ENCODE peak calls at places on chromosomes 13 and 19, in ten cellular contexts. C is left ventricle myocardium inferior; K is right cardiac atrium; X is esophagus squamous epithelium; S is kidney epithelial cell; D is gastrocnemius medialis; A is uterus; B is PC-3; E is hepatocyte; P is naive thymus-derived CD4-positive, alpha-beta T cell. Y is an unnamed sample.

GRCh38 chr13:77028202-77028601 is 1.2 kb upstream of the FBXL3 start:
- DNase-seq in K (no peak), A (peak), E (peak), C (no peak), B (no peak), X (no peak), P (no peak), S (no peak), D (peak), Y (no peak)

GRCh38 chr19:10431943-10432735 is 11.8 kb downstream of the PDE4A start:
- DNase-seq in A (peak), D (peak), X (no peak), K (peak), E (peak), C (peak), B (peak), P (peak), S (no peak), Y (peak)

GRCh38 chr13:41463823-41464602 is 6.7 kb downstream of the RGCC start:
- DNase-seq in E (no peak), A (no peak), K (no peak), P (peak), C (no peak), X (no peak), B (no peak), D (no peak), S (no peak), Y (no peak)

GRCh38 chr19:55080121-55080914 is 4.6 kb downstream of the EPS8L1 start:
- DNase-seq in S (no peak), B (no peak), A (peak), D (no peak), P (peak), C (peak), X (no peak), K (peak), E (peak), Y (peak)

GRCh38 chr19:10291554-10292205 is 1.9 kb downstream of the ICAM5 start:
- DNase-seq in D (no peak), A (no peak), K (no peak), P (no peak), B (no peak), C (no peak), S (no peak), X (no peak), E (no peak), Y (no peak)

GRCh38 chr19:40872209-40872608 is 9.8 kb downstream of the CYP2A7 start:
- DNase-seq in E (no peak), A (no peak), K (no peak), C (no peak), X (no peak), D (no peak), P (no peak), B (no peak), S (no peak), Y (no peak)

GRCh38 chr13:109481046-109481445 is 305.3 kb downstream of the IRS2 start:
- DNase-seq in X (no peak), K (no peak), D (no peak), E (peak), B (no peak), P (no peak), C (no peak), S (no peak), A (no peak), Y (no peak)

GRCh38 chr13:38223093-38223492 is 126.6 kb upstream of the UFM1 start:
- DNase-seq in K (no peak), E (peak), S (no peak), A (no peak), X (no peak), D (no peak), B (peak), P (no peak), C (no peak), Y (no peak)

GRCh38 chr13:47397739-47398138 is 500.9 kb upstream of the HTR2A start:
- DNase-seq in S (no peak), D (no peak), P (no peak), K (no peak), C (no peak), A (no peak), B (peak), X (no peak), E (peak), Y (no peak)

GRCh38 chr19:43362745-43363144 is 9.3 kb downstream of the CD177 start:
- DNase-seq in P (no peak), A (no peak), D (no peak), C (no peak), S (no peak), B (no peak), E (no peak), X (no peak), K (no peak), Y (no peak)

DNA sequence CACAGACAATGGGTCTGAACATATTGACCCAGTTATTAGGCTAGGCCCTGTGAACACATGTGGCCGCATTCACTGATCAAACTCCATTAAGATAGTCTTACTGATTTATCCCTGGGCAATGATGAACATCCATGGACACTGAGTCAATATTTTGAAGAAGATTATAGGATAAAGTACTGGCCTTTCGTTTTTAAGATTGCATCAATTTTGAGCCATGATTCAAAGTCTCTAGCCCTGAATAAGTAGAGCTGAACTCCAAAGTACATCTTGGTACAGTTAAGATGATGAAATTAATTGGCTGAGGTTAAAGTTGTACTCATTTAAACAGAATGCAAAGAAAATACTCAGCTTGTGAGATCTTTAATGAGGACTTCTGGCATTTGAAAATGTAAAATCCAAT is 1581.9 kb downstream of the EFNB2 start:
- DNase-seq in C (no peak), K (no peak), B (no peak), X (no peak), P (no peak), S (no peak), E (no peak), A (no peak), D (no peak), Y (no peak)
- H3K4me3 ChIP-seq in C (no peak), K (no peak), B (no peak), X (no peak), P (no peak), S (no peak), E (no peak), A (no peak), D (no peak), Y (no peak)

GRCh38 chr13:45474584-45475454 is 10.1 kb downstream of the COG3 start:
- DNase-seq in D (no peak), E (no peak), K (no peak), X (no peak), P (no peak), B (no peak), S (no peak), A (no peak), C (no peak), Y (no peak)

GRCh38 chr13:45481688-45482087 is 16.9 kb downstream of the COG3 start:
- DNase-seq in A (no peak), E (no peak), P (no peak), B (peak), D (no peak), S (no peak), X (no peak), C (no peak), K (no peak), Y (no peak)

GRCh38 chr13:45482571-45483173 is 17.9 kb downstream of the COG3 start:
- DNase-seq in X (no peak), E (no peak), D (no peak), B (peak), P (no peak), A (no peak), K (no peak), C (no peak), S (no peak), Y (no peak)

DNA sequence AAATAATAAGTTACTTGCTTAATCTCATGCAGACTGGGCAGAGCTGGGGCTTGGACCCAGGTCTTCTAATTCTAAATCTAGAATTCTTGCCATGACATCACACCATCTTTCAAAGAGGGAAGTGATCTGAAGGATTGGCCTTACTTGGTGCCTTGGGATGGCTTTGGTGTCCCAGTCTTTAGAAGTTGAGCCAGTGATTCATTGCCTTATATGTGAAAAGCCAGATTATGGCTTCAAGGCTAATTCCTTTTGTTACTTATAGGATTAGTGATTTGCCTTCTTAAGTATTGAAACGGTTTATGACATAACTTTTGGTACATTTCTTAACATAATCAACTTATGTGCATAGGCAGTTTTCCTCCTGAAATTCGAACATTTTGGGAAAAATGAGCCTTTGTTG is 14.9 kb downstream of the COG3 start:
- DNase-seq in P (no peak), A (no peak), S (no peak), C (no peak), X (no peak), B (no peak), D (no peak), E (no peak), K (no peak), Y (no peak)
- H3K4me3 ChIP-seq in P (no peak), A (no peak), S (no peak), C (no peak), X (no peak), B (no peak), D (no peak), E (no peak), K (no peak), Y (no peak)

GRCh38 chr19:28727133-28727834 is 485.7 kb downstream of the UQCRFS1 start:
- DNase-seq in S (no peak), B (no peak), X (no peak), A (no peak), P (peak), E (no peak), C (no peak), D (no peak), K (peak), Y (peak)
- H3K4me3 ChIP-seq in S (peak), B (no peak), X (no peak), A (no peak), P (no peak), E (no peak), C (peak), D (no peak), K (peak), Y (peak)

GRCh38 chr19:7899751-7900352 is 3.8 kb upstream of the MAP2K7 start:
- DNase-seq in B (no peak), K (peak), X (no peak), S (no peak), E (no peak), D (no peak), C (no peak), A (no peak), P (no peak), Y (no peak)

GRCh38 chr19:7900931-7901330 is 2.7 kb upstream of the MAP2K7 start:
- DNase-seq in P (no peak), A (no peak), K (no peak), E (no peak), B (no peak), X (no peak), S (no peak), C (no peak), D (no peak), Y (no peak)

GRCh38 chr19:7902796-7903243 is 857 bp upstream of the MAP2K7 start:
- DNase-seq in K (no peak), A (peak), E (no peak), C (no peak), P (no peak), D (no peak), X (no peak), S (no peak), B (peak), Y (no peak)

GRCh38 chr19:7900401-7900870 is 3.2 kb upstream of the MAP2K7 start:
- DNase-seq in E (no peak), D (no peak), S (no peak), C (no peak), B (no peak), K (peak), X (no peak), A (no peak), P (no peak), Y (no peak)

GRCh38 chr19:7901337-7901736 is 2.3 kb upstream of the MAP2K7 start:
- DNase-seq in K (no peak), B (no peak), P (no peak), D (no peak), A (no peak), E (no peak), X (no peak), C (no peak), S (no peak), Y (no peak)
- H3K4me3 ChIP-seq in K (no peak), B (no peak), P (no peak), D (no peak), A (no peak), E (no peak), X (no peak), C (no peak), S (no peak), Y (no peak)

DNA sequence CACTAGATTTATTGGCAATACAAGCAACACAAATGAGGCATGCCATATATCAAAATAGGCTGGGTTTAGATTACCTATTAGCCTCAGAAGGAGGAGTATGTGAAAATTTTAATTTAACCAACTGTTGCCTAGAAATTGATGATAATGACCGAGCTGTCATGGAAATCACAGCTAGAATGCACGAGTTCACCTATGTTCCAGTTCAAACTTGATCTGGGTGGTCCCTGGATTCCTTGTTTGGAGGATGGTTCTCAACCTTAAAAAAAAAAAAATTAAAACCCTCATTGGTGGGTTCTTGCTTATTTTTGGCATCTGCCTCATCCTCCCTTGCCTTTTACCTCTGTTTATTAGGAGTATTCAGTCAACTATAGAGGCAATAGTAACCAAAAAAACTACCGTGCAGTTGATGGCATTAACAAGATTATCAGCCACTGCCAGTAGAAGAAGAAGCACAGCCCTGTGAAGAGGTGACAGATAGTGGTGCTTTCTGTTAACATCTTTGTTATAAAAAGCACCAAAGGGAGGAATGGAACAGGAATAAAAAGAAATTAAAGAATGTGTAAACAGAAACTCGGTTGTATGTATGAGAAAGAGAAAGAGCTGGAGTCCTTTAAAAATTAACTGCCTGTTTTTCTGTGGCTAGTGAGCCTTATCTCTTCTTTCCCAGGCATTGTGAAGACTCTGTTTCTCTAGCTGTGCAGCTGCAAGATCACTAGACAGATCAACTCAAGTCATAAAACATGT is 106.4 kb downstream of the ZNF429 start:
- DNase-seq in A (no peak), K (no peak), E (no peak), B (no peak), S (no peak), X (no peak), D (no peak), P (no peak), C (no peak), Y (no peak)
- H3K4me3 ChIP-seq in A (no peak), K (no peak), E (no peak), B (no peak), S (no peak), X (no peak), D (no peak), P (no peak), C (no peak), Y (no peak)

Y was measured in upper lobe of right lung.